ENCODE peak calls at places on chromosomes 7 and 10, in ten cellular contexts. O, J, G, D, Q, W, Y, X, F and L are unnamed samples.

GRCh38 chr7:15305002-15305600 is 256.7 kb downstream of the AGMO start:
- DNase-seq in F (peak; percentile 63), X (peak; percentile 39), G (peak; percentile 23), Q (peak; percentile 3), J (peak; percentile 33), D (no peak), W (no peak), Y (peak; percentile 55), O (peak; percentile 65), L (peak; percentile 53)

GRCh38 chr7:146922777-146923176 is 806.2 kb downstream of the CNTNAP2 start:
- DNase-seq in J (no peak), F (no peak), W (no peak), Q (no peak), D (no peak), O (no peak), Y (no peak), X (no peak), G (no peak), L (no peak)

GRCh38 chr7:101657171-101657570 is 28.1 kb upstream of the MYL10 start:
- DNase-seq in Q (no peak), Y (no peak), W (no peak), F (no peak), D (no peak), G (no peak), J (no peak), O (no peak), X (no peak), L (no peak)

GRCh38 chr7:55044791-55045190 is 26.0 kb downstream of the EGFR start:
- DNase-seq in Y (no peak), X (peak; percentile 35), D (no peak), O (no peak), G (no peak), Q (no peak), F (no peak), J (no peak), W (no peak), L (no peak)

GRCh38 chr7:144384071-144384470 is 19.4 kb downstream of the NOBOX start:
- DNase-seq in Q (peak; percentile 21), X (peak; percentile 36), W (peak; percentile 12), F (peak; percentile 75), Y (no peak), J (peak; percentile 60), G (peak; percentile 56), O (no peak), D (peak; percentile 12), L (no peak)

GRCh38 chr10:122346326-122346950 is 28.1 kb upstream of the PLEKHA1 start:
- DNase-seq in Q (no peak), F (peak; percentile 27), J (no peak), O (no peak), Y (no peak), G (no peak), W (no peak), X (no peak), D (no peak), L (no peak)

GRCh38 chr7:22001345-22002004 is 55.8 kb upstream of the CDCA7L start:
- DNase-seq in O (peak; percentile 86), F (no peak), Q (peak; percentile 72), X (no peak), Y (peak; percentile 3), D (no peak), G (no peak), W (peak; percentile 13), J (peak; percentile 36), L (no peak)

GRCh38 chr7:137687556-137688280 is 159.1 kb downstream of the DGKI start:
- DNase-seq in F (no peak), W (no peak), Q (no peak), G (no peak), X (no peak), Y (no peak), D (no peak), O (peak; percentile 54), J (no peak), L (no peak)

GRCh38 chr10:127882801-127883459 is 9.8 kb downstream of the CLRN3 start:
- DNase-seq in O (no peak), D (no peak), Y (no peak), J (no peak), X (no peak), W (no peak), F (no peak), Q (no peak), G (no peak), L (no peak)

GRCh38 chr10:86047588-86047987 is 319.0 kb downstream of the GRID1 start:
- DNase-seq in W (peak; percentile 24), F (no peak), D (no peak), Y (no peak), O (no peak), G (no peak), Q (no peak), J (no peak), X (no peak), L (no peak)

DNA sequence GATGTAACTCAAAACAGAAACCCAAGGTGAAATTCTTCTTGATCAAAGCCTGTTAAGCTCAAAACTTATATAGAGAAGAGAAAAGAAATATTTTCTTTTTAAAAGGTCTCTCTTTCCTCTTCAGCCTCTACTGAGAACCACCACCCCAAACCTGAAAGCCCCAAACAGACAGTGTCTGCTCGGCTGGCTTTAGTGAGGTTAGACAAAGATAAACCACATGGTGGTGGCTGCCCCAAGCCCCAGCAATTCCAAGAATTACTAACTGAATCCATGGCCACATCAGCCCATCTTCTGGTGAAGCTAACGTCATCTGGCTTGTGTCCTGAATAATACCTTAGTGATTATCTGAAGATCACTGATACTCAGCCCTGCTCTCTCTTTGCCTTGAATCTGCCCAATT is 275.0 kb downstream of the ELMO1 start:
- DNase-seq in G (no peak), Q (no peak), Y (no peak), F (no peak), J (no peak), O (no peak), D (no peak), W (no peak), X (no peak), L (no peak)
- TF ChIP-seq POLR2A in G (no peak), Q (no peak), Y (no peak), F (no peak), J (no peak), O (no peak), D (no peak), W (no peak), X (no peak), L (no peak)

GRCh38 chr7:109997837-109998236 is 1093.1 kb upstream of the LRRN3 start:
- DNase-seq in G (no peak), F (no peak), W (no peak), J (no peak), Q (no peak), X (no peak), O (no peak), D (no peak), Y (no peak), L (no peak)
- H3K4me3 ChIP-seq in G (no peak overlapping the region), F (no peak overlapping the region), W (no peak overlapping the region), J (no peak overlapping the region), Q (no peak overlapping the region), X (no peak overlapping the region), O (no peak overlapping the region), D (no peak overlapping the region), Y (no peak overlapping the region), L (no peak overlapping the region)

GRCh38 chr7:150753826-150754603 is 16.8 kb downstream of the GIMAP5 start:
- DNase-seq in Q (no peak), J (no peak), G (no peak), O (peak; percentile 95), Y (no peak), F (no peak), X (no peak), D (no peak), W (no peak), L (no peak)

GRCh38 chr7:150759479-150759878 is 22.3 kb downstream of the GIMAP5 start:
- DNase-seq in O (no peak), F (no peak), Q (no peak), Y (no peak), X (no peak), D (no peak), W (no peak), J (no peak), G (no peak), L (no peak)

GRCh38 chr7:150754950-150755349 is 17.7 kb downstream of the GIMAP5 start:
- DNase-seq in Y (no peak), J (no peak), W (no peak), F (no peak), X (no peak), D (no peak), O (no peak), G (no peak), Q (no peak), L (no peak)

GRCh38 chr7:150755473-150756099 is 18.4 kb downstream of the GIMAP5 start:
- DNase-seq in Q (no peak), W (peak; percentile 71), Y (peak; percentile 24), X (peak; percentile 12), O (peak; percentile 94), D (no peak), F (peak; percentile 78), G (no peak), J (no peak), L (no peak)

DNA sequence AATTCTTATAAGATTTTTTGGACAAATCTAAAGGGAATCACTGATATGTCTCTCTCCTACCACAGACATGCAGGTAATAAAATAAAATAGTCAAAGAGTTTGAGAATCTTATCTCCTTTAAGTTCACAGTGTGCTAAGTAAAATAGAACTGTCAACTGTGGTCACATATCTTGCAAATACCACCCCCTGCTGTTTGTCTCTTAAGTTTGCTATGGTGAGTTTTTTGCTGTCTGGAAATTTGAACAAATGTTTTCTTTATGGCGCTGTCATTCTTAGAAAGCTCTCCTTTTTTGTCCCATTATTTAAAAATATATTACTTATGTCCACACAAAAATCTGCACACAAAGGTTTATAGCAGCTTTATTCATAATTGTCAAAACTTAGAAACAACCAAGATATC is 19.6 kb downstream of the GIMAP5 start:
- DNase-seq in O (peak; percentile 81), D (no peak), G (no peak), Q (no peak), W (no peak), Y (no peak), F (no peak), J (no peak), X (no peak), L (no peak)
- H3K4me1 ChIP-seq in O (peaks cover 22% of the 10 kb centered on the region), D (peaks cover 7% of the 10 kb centered on the region), G (no peaks in the 10 kb centered on the region), Q (no peaks in the 10 kb centered on the region), W (peaks cover 28% of the 10 kb centered on the region), Y (peaks cover 3% of the 10 kb centered on the region), F (no peaks in the 10 kb centered on the region), J (no peaks in the 10 kb centered on the region), X (no peaks in the 10 kb centered on the region), L (peaks cover 4% of the 10 kb centered on the region)

DNA sequence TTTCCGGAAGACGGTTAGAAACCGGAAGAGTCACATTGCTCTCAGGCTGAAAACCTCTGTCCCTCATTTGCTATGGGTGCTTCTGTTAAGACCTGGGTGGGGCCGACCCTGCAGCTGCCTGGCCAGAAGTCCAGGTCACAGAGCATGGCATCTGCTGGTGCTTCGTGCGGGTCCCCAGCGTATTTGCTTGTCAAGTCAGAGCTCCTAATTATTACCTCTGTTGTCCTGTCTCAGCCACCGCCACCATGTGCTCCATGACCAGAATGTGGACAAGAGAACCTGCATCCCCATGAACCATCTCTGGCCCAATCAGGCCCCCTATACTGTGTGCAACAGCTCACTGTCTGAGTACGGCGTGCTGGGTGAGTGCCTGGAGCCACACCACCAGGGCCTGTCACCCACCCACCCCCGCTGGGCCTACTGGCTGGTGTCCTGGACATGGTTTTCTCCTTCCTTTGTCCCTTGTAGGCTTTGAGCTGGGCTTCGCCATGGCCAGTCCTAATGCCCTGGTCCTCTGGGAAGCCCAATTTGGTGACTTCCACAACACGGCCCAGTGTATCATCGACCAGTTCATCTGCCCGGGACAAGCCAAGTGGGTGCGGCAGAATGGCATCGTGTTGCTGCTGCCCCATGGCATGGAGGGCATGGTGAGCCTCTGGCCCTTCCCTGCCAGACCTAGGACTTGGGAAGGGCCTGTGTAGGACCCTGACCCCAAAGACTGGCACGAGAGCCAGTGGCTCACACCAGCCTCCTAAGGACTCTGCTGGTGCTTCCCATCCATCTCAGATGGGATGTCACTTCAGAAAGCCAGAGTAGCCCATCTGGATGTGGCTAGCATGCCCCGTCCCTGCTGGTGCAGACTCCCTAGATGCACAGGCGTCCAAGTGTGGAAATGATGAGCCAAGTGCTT is 51.3 kb upstream of the ZMIZ2 start:
- DNase-seq in G (no peak), J (no peak), F (no peak), D (no peak), Q (no peak), X (no peak), W (no peak), O (no peak), Y (no peak), L (peak; percentile 29)
- TF ChIP-seq POLR2A in G (no peak), J (no peak), F (no peak), D (no peak), Q (no peak), X (no peak), W (no peak), O (no peak), Y (no peak), L (no peak)